ENCODE peak calls at places on chromosomes 3 and 15, in four cellular contexts. V, F, T and M are unnamed samples.

GRCh38 chr15:62649793-62650420 is 392.6 kb upstream of the TPM1 start:
- DNase-seq in V (no peak), F (peak; percentile 44), T (no peak), M (no peak)

GRCh38 chr3:61807865-61808276 is 246.5 kb downstream of the PTPRG start:
- DNase-seq in V (no peak), F (peak; percentile 85), T (no peak), M (no peak)

GRCh38 chr3:141507392-141508066 is 20.7 kb downstream of the RASA2 start:
- DNase-seq in V (no peak), F (no peak), T (no peak), M (no peak)

GRCh38 chr15:73265536-73266153 is 103.1 kb downstream of the HCN4 start:
- DNase-seq in V (no peak), F (peak; percentile 71), T (no peak), M (peak; percentile 40)

GRCh38 chr15:87686308-87686707 is 570.2 kb downstream of the NTRK3 start:
- DNase-seq in V (no peak), F (no peak), T (no peak), M (no peak)

GRCh38 chr3:19947549-19948071 is 713 bp downstream of the RAB5A start:
- DNase-seq in V (peak; percentile 57), F (peak; percentile 56), T (peak; percentile 59), M (no peak)

GRCh38 chr15:58138106-58138505 is at the start of gene AQP9:
- DNase-seq in V (no peak), F (no peak), T (no peak), M (no peak)

GRCh38 chr3:126081618-126082333 is 2.1 kb downstream of the SLC41A3 start:
- DNase-seq in V (peak; percentile 70), F (no peak), T (no peak), M (no peak)

GRCh38 chr15:62164500-62165028 is 521 bp downstream of the C2CD4B start:
- DNase-seq in V (no peak), F (peak; percentile 33), T (peak; percentile 46), M (peak; percentile 16)

GRCh38 chr3:13711911-13712650 is 163.2 kb downstream of the FBLN2 start:
- DNase-seq in V (peak; percentile 17), F (no peak), T (no peak), M (no peak)

GRCh38 chr15:52042051-52042851 is 23.2 kb downstream of the MAPK6 start:
- DNase-seq in V (no peak), F (no peak), T (no peak), M (no peak)

GRCh38 chr15:52040167-52040900 is 21.3 kb downstream of the MAPK6 start:
- DNase-seq in V (no peak), F (peak; percentile 40), T (no peak), M (no peak)

DNA sequence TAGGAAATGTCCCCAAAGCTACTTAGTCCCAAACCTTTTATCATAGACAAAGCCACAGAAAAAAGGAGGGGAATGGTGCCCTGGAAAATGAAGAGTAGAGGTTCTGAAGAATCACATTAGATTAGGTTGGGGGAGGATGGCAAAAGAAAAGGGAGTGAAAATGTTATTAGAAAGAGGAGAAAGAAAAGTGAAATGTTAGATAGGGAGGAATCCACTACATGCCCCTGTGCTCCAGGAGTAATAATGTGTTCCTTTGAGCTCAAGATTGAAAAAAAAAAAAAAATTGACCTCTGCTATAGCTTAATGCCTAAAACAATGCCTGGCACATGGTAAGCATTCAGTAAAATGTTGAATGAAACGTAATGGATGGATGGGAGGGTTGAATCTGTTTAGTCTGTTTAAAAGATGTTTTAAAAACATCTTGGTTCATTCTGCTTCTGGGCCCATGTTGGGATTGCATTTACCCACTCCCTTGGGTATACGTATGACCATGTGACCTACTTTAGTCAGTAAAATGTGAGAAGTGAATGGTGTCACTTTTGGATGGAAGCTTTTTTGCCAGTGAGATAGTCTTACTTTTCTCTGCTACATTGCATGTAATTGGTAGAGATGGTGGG is 19.0 kb downstream of the MAPK6 start:
- DNase-seq in V (no peak), F (no peak), T (no peak), M (no peak)
- H3K4me1 ChIP-seq in V (peaks cover 2% of the 10 kb centered on the region), F (peaks cover 34% of the 10 kb centered on the region), T (peaks cover 23% of the 10 kb centered on the region), M (peaks cover 19% of the 10 kb centered on the region)

GRCh38 chr3:172561894-172562664 is 38.8 kb upstream of the TNFSF10 start:
- DNase-seq in V (no peak), F (no peak), T (no peak), M (peak; percentile 63)
- H3K4me3 ChIP-seq in V (no peak overlapping the region), F (no peak overlapping the region), T (peak overlapping the region; percentile 24), M (no peak overlapping the region)

DNA sequence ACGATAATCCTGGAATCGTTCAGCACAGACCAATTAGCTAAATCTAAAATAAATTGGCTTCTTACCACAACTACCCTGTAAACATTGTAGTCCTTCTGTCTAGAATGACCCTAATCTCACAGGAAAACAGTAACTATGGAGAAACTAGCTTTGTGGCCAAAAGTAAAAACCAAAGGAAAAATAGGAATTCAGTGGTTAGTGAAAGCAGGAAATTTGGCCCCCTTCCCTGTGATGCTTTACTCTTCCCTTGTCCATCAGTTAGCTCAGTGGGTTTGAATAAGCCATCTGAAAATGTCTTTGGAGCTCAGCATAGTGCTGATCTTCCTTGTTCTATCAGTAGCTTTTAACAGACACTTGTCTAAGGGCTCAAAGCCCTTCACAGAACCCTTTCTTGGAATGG is 1.6 kb downstream of the NMD3 start:
- DNase-seq in V (no peak), F (no peak), T (no peak), M (no peak)
- H3K9me3 ChIP-seq in V (no peaks in the 10 kb centered on the region), F (no peaks in the 10 kb centered on the region), T (no peaks in the 10 kb centered on the region), M (no peaks in the 10 kb centered on the region)

DNA sequence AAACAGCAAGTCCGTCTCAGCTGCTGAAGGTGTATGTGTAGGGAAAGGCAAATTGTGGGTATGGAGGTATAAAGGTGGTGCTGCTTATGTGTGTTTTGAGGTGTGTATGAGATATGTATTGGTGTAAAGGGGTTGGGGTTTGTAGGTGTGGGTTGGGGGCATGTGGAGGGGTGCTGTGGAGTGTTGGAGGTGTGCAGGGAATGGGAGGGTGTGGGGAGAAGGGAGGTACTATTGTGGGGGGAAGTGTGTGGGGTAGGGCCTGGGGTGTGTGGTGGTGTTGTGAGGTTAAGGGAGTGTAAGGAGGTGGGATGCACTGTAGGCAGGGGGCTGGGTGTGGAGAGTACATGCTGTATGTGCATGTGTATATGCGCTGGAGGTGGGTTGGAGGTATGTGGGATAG is 15.7 kb downstream of the CCDC12 start:
- DNase-seq in V (no peak), F (no peak), T (no peak), M (no peak)
- H3K4me1 ChIP-seq in V (peaks cover 15% of the 10 kb centered on the region), F (peaks cover 32% of the 10 kb centered on the region), T (peaks cover 76% of the 10 kb centered on the region), M (peaks cover 51% of the 10 kb centered on the region)

GRCh38 chr3:29889230-29889629 is 608.4 kb downstream of the RBMS3 start:
- DNase-seq in V (no peak), F (no peak), T (no peak), M (no peak)

GRCh38 chr3:29887450-29887849 is 606.6 kb downstream of the RBMS3 start:
- DNase-seq in V (no peak), F (no peak), T (no peak), M (no peak)

GRCh38 chr3:29899011-29899410 is 618.1 kb downstream of the RBMS3 start:
- DNase-seq in V (no peak), F (no peak), T (no peak), M (no peak)

GRCh38 chr3:29898609-29899008 is 617.7 kb downstream of the RBMS3 start:
- DNase-seq in V (no peak), F (no peak), T (no peak), M (no peak)

DNA sequence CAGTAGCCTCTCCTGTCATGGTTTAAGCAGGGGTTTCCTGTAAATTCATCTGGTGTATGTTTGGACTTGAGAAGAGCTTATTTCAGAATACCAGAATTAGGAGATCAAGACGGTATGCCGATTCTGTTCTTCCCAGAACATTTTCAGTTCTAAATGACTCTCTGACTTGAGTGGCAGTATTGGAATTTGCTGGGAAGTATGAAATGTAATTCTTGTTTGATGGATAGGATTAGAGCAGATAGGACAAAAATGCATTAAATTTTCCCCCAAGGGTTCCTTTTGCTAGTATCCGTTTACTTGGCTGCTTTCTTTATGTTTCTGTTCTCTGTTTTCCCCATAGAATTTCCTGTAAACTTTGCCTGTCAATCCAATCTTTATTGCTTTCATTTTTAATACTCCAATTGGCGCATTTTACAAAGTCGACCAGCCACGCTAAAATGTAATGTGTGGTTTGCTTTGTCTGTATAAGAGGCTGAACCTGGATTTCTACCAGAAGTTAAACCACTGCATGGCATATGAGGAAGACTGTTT is 612.2 kb downstream of the RBMS3 start:
- DNase-seq in V (no peak), F (no peak), T (no peak), M (no peak)
- H3K4me3 ChIP-seq in V (no peak overlapping the region), F (no peak overlapping the region), T (no peak overlapping the region), M (no peak overlapping the region)